ENCODE peak calls at places on chromosomes 6 and 20, in seven cellular contexts. U, G, O, P, C, B and E are unnamed samples. For H3K4me1 and H3K36me3, the result is how much of the 10 kb centered on the place peaks cover.

GRCh38 chr6:135419162-135419561 is 78.4 kb downstream of the AHI1 start:
- DNase-seq in U (no peak), G (no peak), O (peak), P (no peak), C (no peak), B (no peak), E (no peak)

GRCh38 chr20:1879934-1880333 is 15.3 kb upstream of the SIRPA start:
- DNase-seq in U (no peak), G (no peak), O (no peak), P (no peak), C (no peak), B (no peak), E (no peak)

GRCh38 chr6:38933426-38933825 is 115.2 kb upstream of the GLP1R start:
- DNase-seq in U (no peak), G (no peak), O (peak), P (no peak), C (no peak), B (peak), E (no peak)

GRCh38 chr6:134482585-134483346 is 164.9 kb upstream of the SGK1 start:
- DNase-seq in U (no peak), G (no peak), O (peak), P (no peak), C (no peak), B (no peak), E (no peak)

GRCh38 chr6:43976706-43977403 is 150.4 kb downstream of the MRPL14 start:
- DNase-seq in U (no peak), G (no peak), O (no peak), P (no peak), C (no peak), B (no peak), E (no peak)

GRCh38 chr20:50003253-50003656 is 20.5 kb downstream of the SNAI1 start:
- DNase-seq in U (no peak), G (no peak), O (no peak), P (no peak), C (no peak), B (no peak), E (no peak)

GRCh38 chr6:22668307-22668706 is 98.9 kb downstream of the HDGFL1 start:
- DNase-seq in U (no peak), G (no peak), O (no peak), P (no peak), C (no peak), B (no peak), E (no peak)

GRCh38 chr6:135159531-135159930 is 21.6 kb upstream of the MYB start:
- DNase-seq in U (no peak), G (no peak), O (no peak), P (no peak), C (no peak), B (no peak), E (no peak)

GRCh38 chr6:148367418-148368024 is 24.9 kb downstream of the SASH1 start:
- DNase-seq in U (no peak), G (no peak), O (peak), P (peak), C (no peak), B (no peak), E (no peak)

GRCh38 chr6:79608334-79609224 is 22.6 kb upstream of the SH3BGRL2 start:
- DNase-seq in U (peak), G (no peak), O (no peak), P (no peak), C (no peak), B (no peak), E (no peak)

GRCh38 chr6:110822248-110822647 is 7.0 kb upstream of the CDK19 start:
- DNase-seq in U (no peak), G (no peak), O (no peak), P (no peak), C (no peak), B (no peak), E (no peak)

GRCh38 chr20:50715694-50716093 is 15.7 kb upstream of the PARD6B start:
- DNase-seq in U (no peak), G (no peak), O (no peak), P (no peak), C (no peak), B (no peak), E (no peak)

GRCh38 chr6:170243386-170243785 is 47.5 kb downstream of the DLL1 start:
- DNase-seq in U (no peak), G (no peak), O (no peak), P (no peak), C (no peak), B (no peak), E (no peak)

GRCh38 chr6:82251942-82252341 is 4.4 kb upstream of the IBTK start:
- DNase-seq in U (no peak), G (no peak), O (peak), P (no peak), C (no peak), B (peak), E (no peak)

GRCh38 chr20:21105429-21106170 is 558 bp downstream of the LINC00237 start:
- DNase-seq in U (no peak), G (no peak), O (no peak), P (no peak), C (no peak), B (peak), E (no peak)

GRCh38 chr6:12356983-12357972 is 67.1 kb downstream of the EDN1 start:
- DNase-seq in U (no peak), G (no peak), O (no peak), P (no peak), C (peak), B (no peak), E (no peak)

GRCh38 chr6:98946877-98947410 is 802 bp downstream of the FBXL4 start:
- DNase-seq in U (peak), G (no peak), O (no peak), P (peak), C (no peak), B (peak), E (peak)

GRCh38 chr20:51400051-51400926 is 142.2 kb downstream of the NFATC2 start:
- DNase-seq in U (peak), G (no peak), O (no peak), P (no peak), C (peak), B (no peak), E (peak)

GRCh38 chr6:114989279-114989964 is 646.6 kb upstream of the HS3ST5 start:
- DNase-seq in U (no peak), G (no peak), O (no peak), P (no peak), C (no peak), B (no peak), E (no peak)

GRCh38 chr6:111888928-111889696 is 15.9 kb upstream of the FYN start:
- DNase-seq in U (no peak), G (no peak), O (peak), P (no peak), C (no peak), B (peak), E (no peak)

GRCh38 chr20:49510562-49511117 is 28.2 kb upstream of the KCNB1 start:
- DNase-seq in U (no peak), G (no peak), O (no peak), P (peak), C (no peak), B (no peak), E (no peak)

GRCh38 chr6:19535351-19535750 is 301.8 kb upstream of the ID4 start:
- DNase-seq in U (no peak), G (no peak), O (no peak), P (no peak), C (no peak), B (no peak), E (no peak)

GRCh38 chr20:12287575-12287974 is 369.9 kb downstream of the BTBD3 start:
- DNase-seq in U (no peak), G (no peak), O (no peak), P (peak), C (no peak), B (no peak), E (no peak)

GRCh38 chr6:152295920-152296319 is 341.2 kb downstream of the SYNE1 start:
- DNase-seq in U (no peak), G (no peak), O (no peak), P (no peak), C (no peak), B (no peak), E (no peak)

GRCh38 chr6:46949662-46950280 is 28.0 kb upstream of the ADGRF5 start:
- DNase-seq in U (no peak), G (no peak), O (no peak), P (no peak), C (no peak), B (no peak), E (no peak)

GRCh38 chr20:63135411-63135810 is 80.5 kb downstream of the YTHDF1 start:
- DNase-seq in U (no peak), G (no peak), O (no peak), P (no peak), C (no peak), B (no peak), E (peak)

GRCh38 chr6:99507648-99508047 is 7.6 kb downstream of the USP45 start:
- DNase-seq in U (no peak), G (no peak), O (no peak), P (no peak), C (no peak), B (no peak), E (no peak)

GRCh38 chr20:11982289-11982957 is 64.7 kb downstream of the BTBD3 start:
- DNase-seq in U (peak), G (no peak), O (no peak), P (no peak), C (no peak), B (no peak), E (no peak)

GRCh38 chr20:21702553-21703467 is 2.7 kb upstream of the PAX1 start:
- DNase-seq in U (no peak), G (no peak), O (peak), P (peak), C (no peak), B (peak), E (peak)

GRCh38 chr6:149855040-149855654 is 9.0 kb downstream of the LRP11 start:
- DNase-seq in U (peak), G (no peak), O (peak), P (no peak), C (no peak), B (no peak), E (no peak)

GRCh38 chr6:149852180-149852579 is 12.0 kb downstream of the LRP11 start:
- DNase-seq in U (no peak), G (no peak), O (peak), P (no peak), C (peak), B (no peak), E (no peak)

GRCh38 chr6:149851461-149851860 is 12.7 kb downstream of the LRP11 start:
- DNase-seq in U (no peak), G (no peak), O (no peak), P (no peak), C (no peak), B (no peak), E (no peak)

GRCh38 chr6:149854532-149854931 is 9.6 kb downstream of the LRP11 start:
- DNase-seq in U (peak), G (no peak), O (no peak), P (no peak), C (no peak), B (no peak), E (no peak)

GRCh38 chr6:149852881-149853280 is 11.3 kb downstream of the LRP11 start:
- DNase-seq in U (no peak), G (no peak), O (peak), P (no peak), C (no peak), B (no peak), E (no peak)
- H3K4me1 ChIP-seq in U (under half), G (under half), O (half or more), P (under half), C (under half), B (under half), E (under half)

DNA sequence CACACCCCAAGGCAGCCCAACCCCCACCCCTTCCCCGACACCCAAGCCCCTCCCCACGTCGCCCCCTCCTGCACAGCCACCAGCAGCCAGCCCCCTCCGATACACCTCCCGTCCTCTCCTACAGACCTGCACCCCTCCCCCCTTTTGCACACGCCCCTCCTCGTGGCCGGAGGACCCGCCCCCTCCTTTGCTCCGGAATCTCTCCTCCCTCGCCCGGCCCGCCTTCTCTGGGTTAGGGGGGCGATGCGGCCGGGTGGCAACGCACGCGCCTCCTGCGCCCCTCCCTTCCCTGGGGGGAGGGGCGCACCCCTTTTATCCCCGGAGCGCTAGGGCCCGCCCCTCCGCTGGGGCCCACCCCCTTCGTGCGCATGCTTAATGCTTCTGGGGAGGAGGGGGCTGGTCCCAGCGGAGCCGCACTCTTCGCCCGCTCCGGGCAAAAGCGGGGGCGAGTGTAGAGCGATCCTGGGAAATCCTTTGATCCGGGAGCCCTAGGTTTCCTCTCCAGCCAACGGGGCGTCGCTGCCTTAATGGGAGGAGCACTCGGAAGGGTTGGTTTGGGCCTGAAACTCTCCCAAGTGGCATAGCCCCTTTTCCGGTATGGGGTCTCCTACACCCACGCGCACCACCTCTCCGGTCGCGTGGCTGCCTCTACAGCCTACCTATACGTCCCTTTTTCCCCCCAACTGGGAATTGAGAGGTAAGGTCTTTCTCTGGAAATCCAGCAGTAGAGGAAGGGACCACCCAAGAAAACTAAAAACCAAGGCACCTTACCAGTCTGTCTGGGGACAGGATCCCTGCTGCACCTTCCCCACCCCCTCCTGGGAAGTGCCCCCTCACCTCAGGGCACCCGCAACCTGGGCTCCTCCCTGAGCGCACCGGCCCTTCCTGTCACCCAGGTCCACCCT is 1.9 kb downstream of the SOX12 start:
- DNase-seq in U (peak), G (peak), O (peak), P (peak), C (peak), B (peak), E (peak)
- TF ChIP-seq POLR2AphosphoS5 in U (peak), G (no peak), O (peak), P (peak), C (peak), B (no peak), E (peak)

GRCh38 chr20:53124803-53125202 is 152.6 kb downstream of the TSHZ2 start:
- DNase-seq in U (no peak), G (no peak), O (no peak), P (no peak), C (no peak), B (no peak), E (no peak)

GRCh38 chr20:53128024-53128423 is 155.9 kb downstream of the TSHZ2 start:
- DNase-seq in U (no peak), G (no peak), O (no peak), P (no peak), C (no peak), B (no peak), E (no peak)

GRCh38 chr20:53127027-53127426 is 154.9 kb downstream of the TSHZ2 start:
- DNase-seq in U (no peak), G (no peak), O (no peak), P (no peak), C (no peak), B (no peak), E (no peak)

GRCh38 chr20:53124075-53124532 is 151.9 kb downstream of the TSHZ2 start:
- DNase-seq in U (no peak), G (no peak), O (no peak), P (no peak), C (no peak), B (no peak), E (no peak)

DNA sequence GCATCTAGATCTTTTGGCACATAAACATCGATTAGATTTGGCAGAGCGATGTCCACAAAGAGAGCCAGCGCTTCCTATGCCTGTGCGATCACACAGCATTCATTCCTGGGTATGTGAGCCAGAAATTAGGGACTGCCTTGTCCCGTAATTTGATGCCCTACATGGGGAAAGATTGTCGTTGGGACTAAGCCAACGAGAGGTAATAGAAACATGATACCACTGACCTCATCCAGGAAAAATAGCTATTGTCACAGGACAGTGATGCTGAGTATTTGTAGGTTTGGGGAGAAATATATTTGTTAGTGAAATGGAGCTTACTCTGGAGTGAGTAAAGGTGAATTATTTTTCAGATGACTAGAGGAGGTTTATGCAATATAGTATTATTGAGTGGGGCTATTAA is 154.0 kb downstream of the TSHZ2 start:
- DNase-seq in U (no peak), G (no peak), O (no peak), P (no peak), C (no peak), B (no peak), E (no peak)
- H3K36me3 ChIP-seq in U (under half), G (under half), O (under half), P (under half), C (under half), B (under half), E (under half)

DNA sequence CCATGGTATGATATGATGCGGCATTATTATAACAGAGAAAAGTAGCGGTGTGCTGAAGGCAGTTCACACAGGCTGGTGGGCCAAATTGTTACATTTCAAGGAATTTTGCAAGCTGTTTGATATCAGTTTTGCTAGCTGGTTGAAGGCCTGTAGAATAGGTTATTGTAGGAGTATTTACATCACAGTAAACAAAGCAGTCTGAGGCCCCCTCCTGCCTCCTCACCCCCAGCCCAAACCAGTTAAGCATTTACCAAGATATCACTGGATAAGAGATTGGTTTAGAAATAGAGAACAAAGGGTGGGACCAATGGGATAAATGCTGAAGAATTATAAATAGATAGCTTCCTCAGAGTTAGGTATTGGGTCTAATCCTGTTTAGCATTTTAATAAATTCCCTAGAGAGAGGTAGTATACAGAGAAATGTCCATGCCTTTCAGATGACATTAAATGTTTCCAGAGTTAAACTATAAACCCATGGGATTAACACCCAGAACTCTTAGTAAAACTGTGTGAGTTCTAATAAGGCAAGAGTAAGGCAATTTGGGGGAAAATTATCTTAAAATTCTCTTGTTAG is 2.4 kb upstream of the PHACTR2 start:
- DNase-seq in U (no peak), G (no peak), O (no peak), P (no peak), C (no peak), B (no peak), E (no peak)
- H3K4me1 ChIP-seq in U (under half), G (under half), O (under half), P (under half), C (under half), B (under half), E (under half)

DNA sequence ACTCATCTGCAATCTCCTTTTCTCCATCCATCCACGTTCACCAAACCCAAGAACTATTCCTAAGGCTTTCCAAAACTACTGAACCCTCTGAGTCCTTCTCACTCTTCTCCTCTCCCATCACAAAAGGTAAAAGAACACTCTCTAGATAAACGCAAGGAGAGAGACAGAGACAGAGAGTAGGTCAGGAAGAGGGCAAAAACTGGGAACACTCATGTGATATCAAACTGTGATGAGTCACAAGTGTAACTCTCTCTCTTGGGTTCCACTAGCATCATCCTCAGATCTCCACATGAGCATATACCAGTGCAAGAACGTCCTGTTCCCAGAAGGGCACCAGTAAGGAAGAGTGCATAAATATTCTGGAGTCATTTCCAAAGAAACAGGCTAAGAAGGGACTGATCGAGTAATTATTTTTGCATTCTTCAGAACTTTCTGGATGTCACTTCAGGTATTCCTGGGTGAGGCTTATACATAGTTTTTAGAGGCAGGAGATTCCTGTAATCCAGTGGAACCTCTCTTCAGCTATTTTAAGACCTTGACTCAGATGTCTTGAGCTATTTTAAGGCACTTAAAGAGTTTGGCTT is 47.3 kb upstream of the STXBP5 start:
- DNase-seq in U (no peak), G (no peak), O (no peak), P (no peak), C (no peak), B (no peak), E (no peak)
- TF ChIP-seq POLR2AphosphoS5 in U (no peak), G (no peak), O (no peak), P (no peak), C (no peak), B (no peak), E (no peak)